ENCODE peak calls at places on chromosome 2, in ten cellular contexts. F is suprapubic skin, J is mucosa of descending colon, T is HCT116, W is psoas muscle, Q is adrenal gland, I is DND-41, K is SK-N-SH, H is A549, B is mammary epithelial cell. A is an unnamed sample. For H3K4me1, the result is how much of the 10 kb centered on the place peaks cover.

GRCh38 chr2:42771546-42772153 is 7.7 kb upstream of the OXER1 start:
- DNase-seq in F (peak), J (no peak), T (no peak), W (no peak), Q (no peak), I (no peak), K (peak), H (no peak), B (no peak), A (no peak)

GRCh38 chr2:54497738-54498680 is 41.9 kb downstream of the SPTBN1 start:
- DNase-seq in F (no peak), J (no peak), T (no peak), W (peak), Q (no peak), I (no peak), K (no peak), H (peak), B (no peak), A (peak)

GRCh38 chr2:179338681-179339080 is 74.0 kb upstream of the SESTD1 start:
- DNase-seq in F (no peak), J (no peak), T (no peak), W (no peak), Q (no peak), I (no peak), K (no peak), H (no peak), B (peak), A (no peak)

GRCh38 chr2:65077898-65078297 is 21.7 kb downstream of the CEP68 start:
- DNase-seq in F (no peak), J (no peak), T (no peak), W (no peak), Q (no peak), I (no peak), K (no peak), H (no peak), B (no peak), A (no peak)

GRCh38 chr2:237264480-237265219 is 149.3 kb downstream of the COL6A3 start:
- DNase-seq in F (no peak), J (no peak), T (no peak), W (peak), Q (no peak), I (no peak), K (no peak), H (no peak), B (no peak), A (no peak)

GRCh38 chr2:135997380-135997779 is 12.0 kb upstream of the DARS1 start:
- DNase-seq in F (no peak), J (no peak), T (no peak), W (no peak), Q (peak), I (no peak), K (peak), H (no peak), B (no peak), A (peak)

GRCh38 chr2:10524841-10525572 is 76.9 kb upstream of the ODC1 start:
- DNase-seq in F (no peak), J (no peak), T (no peak), W (no peak), Q (no peak), I (no peak), K (no peak), H (no peak), B (no peak), A (no peak)

GRCh38 chr2:113178891-113179290 is 5.1 kb downstream of the PSD4 start:
- DNase-seq in F (no peak), J (no peak), T (no peak), W (no peak), Q (no peak), I (no peak), K (no peak), H (no peak), B (no peak), A (no peak)

GRCh38 chr2:30300456-30301221 is 69.3 kb downstream of the LBH start:
- DNase-seq in F (no peak), J (no peak), T (no peak), W (no peak), Q (no peak), I (no peak), K (peak), H (peak), B (no peak), A (peak)

GRCh38 chr2:82819936-82820335 is 1639.1 kb downstream of the SUCLG1 start:
- DNase-seq in F (no peak), J (no peak), T (no peak), W (no peak), Q (no peak), I (no peak), K (no peak), H (no peak), B (no peak), A (no peak)

GRCh38 chr2:10434885-10435419 is 13.2 kb downstream of the ODC1 start:
- DNase-seq in F (no peak), J (peak), T (peak), W (peak), Q (peak), I (peak), K (peak), H (peak), B (peak), A (peak)

GRCh38 chr2:126650994-126651393 is 5.0 kb upstream of the GYPC start:
- DNase-seq in F (peak), J (no peak), T (no peak), W (no peak), Q (no peak), I (no peak), K (no peak), H (no peak), B (no peak), A (no peak)

GRCh38 chr2:31137211-31138036 is 816 bp downstream of the GALNT14 start:
- DNase-seq in F (no peak), J (no peak), T (no peak), W (peak), Q (no peak), I (peak), K (peak), H (peak), B (peak), A (no peak)

GRCh38 chr2:37105150-37105549 is 20.8 kb downstream of the GPATCH11 start:
- DNase-seq in F (no peak), J (no peak), T (no peak), W (no peak), Q (no peak), I (no peak), K (no peak), H (no peak), B (no peak), A (no peak)

GRCh38 chr2:54638774-54639187 is 84.7 kb upstream of the EML6 start:
- DNase-seq in F (no peak), J (no peak), T (no peak), W (no peak), Q (no peak), I (no peak), K (no peak), H (no peak), B (no peak), A (no peak)

GRCh38 chr2:134527398-134527797 is 191.4 kb downstream of the TMEM163 start:
- DNase-seq in F (peak), J (no peak), T (no peak), W (no peak), Q (no peak), I (no peak), K (no peak), H (no peak), B (no peak), A (no peak)

GRCh38 chr2:200324362-200324761 is 17.9 kb downstream of the SPATS2L start:
- DNase-seq in F (no peak), J (no peak), T (no peak), W (no peak), Q (no peak), I (no peak), K (no peak), H (no peak), B (no peak), A (no peak)

DNA sequence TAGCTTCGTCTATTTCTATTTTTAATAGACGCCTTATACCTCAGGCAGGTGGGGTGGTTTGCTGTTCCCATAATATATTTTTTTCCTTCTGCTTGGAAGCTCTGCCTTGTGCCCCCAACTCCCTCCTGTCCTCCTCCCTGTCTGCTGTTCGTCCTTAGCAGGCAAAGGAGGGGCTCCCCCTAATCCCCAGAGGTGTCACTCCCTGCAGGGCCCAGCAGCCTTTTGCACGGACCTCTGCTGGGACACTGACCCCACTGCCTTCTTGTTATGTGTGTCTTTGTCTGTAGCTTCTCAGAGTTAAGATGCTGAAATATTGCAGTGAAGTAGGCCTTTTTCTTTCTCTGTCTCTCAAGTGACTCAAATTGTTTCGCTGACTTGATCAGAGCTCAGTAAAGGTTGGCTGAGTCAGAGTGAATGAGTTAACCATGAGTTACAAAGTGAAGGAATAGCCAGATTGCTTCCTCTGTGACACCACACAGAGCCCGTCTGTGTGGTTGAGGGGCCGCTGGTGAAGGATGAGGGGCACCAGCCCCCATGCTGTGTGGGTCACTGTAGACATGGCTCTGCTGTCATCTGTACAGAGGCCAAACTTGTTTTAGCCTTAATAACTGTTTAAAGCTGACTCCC is 47.7 kb downstream of the PRKCE start:
- DNase-seq in F (no peak), J (no peak), T (no peak), W (no peak), Q (no peak), I (no peak), K (no peak), H (no peak), B (peak), A (no peak)
- H3K4me1 ChIP-seq in F (under half), J (under half), T (under half), W (under half), Q (under half), I (under half), K (under half), H (under half), B (under half), A (under half)

GRCh38 chr2:186486651-186487647 is 889 bp downstream of the ZC3H15 start:
- DNase-seq in F (no peak), J (no peak), T (no peak), W (no peak), Q (no peak), I (no peak), K (no peak), H (peak), B (peak), A (no peak)
- H3K4me1 ChIP-seq in F (half or more), J (under half), T (under half), W (under half), Q (under half), I (half or more), K (under half), H (under half), B (under half), A (under half)

GRCh38 chr2:206219957-206220356 is 54.5 kb upstream of the ZDBF2 start:
- DNase-seq in F (no peak), J (no peak), T (no peak), W (no peak), Q (no peak), I (no peak), K (no peak), H (no peak), B (no peak), A (no peak)
- H3K4me1 ChIP-seq in F (under half), J (under half), T (under half), W (under half), Q (under half), I (under half), K (under half), H (under half), B (under half), A (under half)

GRCh38 chr2:207184768-207185167 is 19.0 kb upstream of the KLF7 start:
- DNase-seq in F (no peak), J (no peak), T (no peak), W (no peak), Q (no peak), I (no peak), K (no peak), H (no peak), B (no peak), A (no peak)
- H3K4me1 ChIP-seq in F (under half), J (under half), T (under half), W (under half), Q (under half), I (under half), K (under half), H (under half), B (under half), A (under half)

GRCh38 chr2:40315684-40316083 is 136.2 kb downstream of the SLC8A1 start:
- DNase-seq in F (no peak), J (no peak), T (no peak), W (no peak), Q (peak), I (no peak), K (no peak), H (no peak), B (peak), A (no peak)

GRCh38 chr2:40318931-40319330 is 133.0 kb downstream of the SLC8A1 start:
- DNase-seq in F (no peak), J (no peak), T (no peak), W (no peak), Q (no peak), I (no peak), K (no peak), H (no peak), B (no peak), A (no peak)

GRCh38 chr2:40316631-40317030 is 135.3 kb downstream of the SLC8A1 start:
- DNase-seq in F (no peak), J (no peak), T (no peak), W (no peak), Q (no peak), I (no peak), K (no peak), H (no peak), B (peak), A (no peak)

GRCh38 chr2:40317756-40318155 is 134.1 kb downstream of the SLC8A1 start:
- DNase-seq in F (no peak), J (no peak), T (no peak), W (no peak), Q (no peak), I (no peak), K (no peak), H (no peak), B (no peak), A (no peak)

GRCh38 chr2:40317047-40317446 is 134.8 kb downstream of the SLC8A1 start:
- DNase-seq in F (no peak), J (no peak), T (no peak), W (no peak), Q (no peak), I (no peak), K (no peak), H (peak), B (peak), A (no peak)
- H3K4me1 ChIP-seq in F (under half), J (under half), T (under half), W (under half), Q (under half), I (under half), K (under half), H (under half), B (under half), A (under half)

DNA sequence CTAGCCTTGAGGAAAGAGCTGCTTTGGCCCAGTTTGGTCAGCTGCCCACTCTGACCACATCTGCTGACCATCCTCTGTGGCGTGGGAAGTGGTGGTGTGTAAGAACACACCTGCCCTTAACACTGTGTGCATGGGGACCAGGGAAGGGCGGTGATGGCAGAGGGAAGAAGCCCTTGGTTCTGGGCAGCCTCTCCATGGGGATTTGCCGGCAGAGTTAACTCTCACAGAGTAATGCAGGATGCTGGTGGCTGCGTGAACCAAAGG is 33.6 kb downstream of the NCK2 start:
- DNase-seq in F (no peak), J (no peak), T (no peak), W (no peak), Q (no peak), I (no peak), K (no peak), H (no peak), B (no peak), A (no peak)
- H3K4me1 ChIP-seq in F (under half), J (under half), T (under half), W (half or more), Q (under half), I (under half), K (under half), H (under half), B (under half), A (under half)

DNA sequence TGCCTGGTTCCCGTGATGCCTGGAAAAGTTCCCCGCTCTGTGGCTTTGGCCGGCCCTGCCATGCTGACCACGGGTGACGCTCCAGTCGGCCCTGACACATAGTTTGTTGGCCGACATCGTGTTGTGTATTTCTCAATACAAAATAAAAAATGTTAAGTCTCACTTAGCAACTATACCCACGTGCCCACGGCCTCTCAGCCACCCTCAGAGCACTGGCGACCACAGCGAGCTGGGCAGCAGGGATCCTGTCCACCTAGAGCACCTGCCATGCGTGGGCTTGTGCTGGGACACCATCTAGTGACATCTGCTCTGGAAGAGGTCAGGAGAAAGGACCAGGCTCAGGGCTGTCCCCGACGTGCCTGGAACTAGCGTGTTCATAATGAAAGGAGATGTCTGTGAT is 261.7 kb downstream of the HDAC4 start:
- DNase-seq in F (no peak), J (no peak), T (no peak), W (peak), Q (no peak), I (no peak), K (no peak), H (no peak), B (no peak), A (no peak)
- H3K4me1 ChIP-seq in F (under half), J (under half), T (under half), W (under half), Q (under half), I (under half), K (under half), H (under half), B (under half), A (under half)

A was measured in Caco-2.